ENCODE peak calls at places on chromosomes 7 and 10, in five cellular contexts. One of them, this sample, is unnamed.

GRCh38 chr10:116748041-116748440 is 5.7 kb upstream of the HSPA12A start:
- DNase-seq in IMR-90: peak
- DNase-seq in H1: no peak
- DNase-seq in trophoblast cell: peak
- DNase-seq in mesenchymal stem cell: peak
- DNase-seq in this sample: no peak

GRCh38 chr10:91220954-91221696 is 662 bp downstream of the PCGF5 start:
- DNase-seq in IMR-90: peak
- DNase-seq in H1: no peak
- DNase-seq in trophoblast cell: peak
- DNase-seq in mesenchymal stem cell: peak
- DNase-seq in this sample: no peak

GRCh38 chr10:98416589-98416988 is 1.6 kb upstream of the PYROXD2 start:
- DNase-seq in IMR-90: no peak
- DNase-seq in H1: no peak
- DNase-seq in trophoblast cell: no peak
- DNase-seq in mesenchymal stem cell: no peak
- DNase-seq in this sample: no peak

GRCh38 chr10:126458453-126458852 is 70.2 kb upstream of the ADAM12 start:
- DNase-seq in IMR-90: peak
- DNase-seq in H1: no peak
- DNase-seq in trophoblast cell: no peak
- DNase-seq in mesenchymal stem cell: peak
- DNase-seq in this sample: no peak

GRCh38 chr10:128035557-128035973 is 90.7 kb downstream of the MKI67 start:
- DNase-seq in IMR-90: no peak
- DNase-seq in H1: peak
- DNase-seq in trophoblast cell: peak
- DNase-seq in mesenchymal stem cell: peak
- DNase-seq in this sample: peak

GRCh38 chr7:112495156-112495788 is 14.5 kb downstream of the LSMEM1 start:
- DNase-seq in IMR-90: no peak
- DNase-seq in H1: no peak
- DNase-seq in trophoblast cell: no peak
- DNase-seq in mesenchymal stem cell: no peak
- DNase-seq in this sample: no peak

GRCh38 chr10:104260775-104261115 is 6.1 kb downstream of the GSTO1 start:
- DNase-seq in IMR-90: peak
- DNase-seq in H1: no peak
- DNase-seq in trophoblast cell: peak
- DNase-seq in mesenchymal stem cell: peak
- DNase-seq in this sample: no peak

GRCh38 chr7:44415047-44415446 is 75.4 kb downstream of the NUDCD3 start:
- DNase-seq in IMR-90: peak
- DNase-seq in H1: no peak
- DNase-seq in trophoblast cell: peak
- DNase-seq in mesenchymal stem cell: no peak
- DNase-seq in this sample: no peak

GRCh38 chr10:30719832-30720231 is 90.3 kb upstream of the LYZL2 start:
- DNase-seq in IMR-90: no peak
- DNase-seq in H1: no peak
- DNase-seq in trophoblast cell: peak
- DNase-seq in mesenchymal stem cell: no peak
- DNase-seq in this sample: no peak

GRCh38 chr7:35971133-35971995 is 170.5 kb downstream of the SEPTIN7 start:
- DNase-seq in IMR-90: no peak
- DNase-seq in H1: no peak
- DNase-seq in trophoblast cell: peak
- DNase-seq in mesenchymal stem cell: no peak
- DNase-seq in this sample: no peak

GRCh38 chr7:7944619-7945282 is 23.8 kb upstream of the GLCCI1 start:
- DNase-seq in IMR-90: no peak
- DNase-seq in H1: no peak
- DNase-seq in trophoblast cell: no peak
- DNase-seq in mesenchymal stem cell: no peak
- DNase-seq in this sample: no peak

GRCh38 chr7:38932509-38933168 is 23.6 kb upstream of the VPS41 start:
- DNase-seq in IMR-90: peak
- DNase-seq in H1: peak
- DNase-seq in trophoblast cell: peak
- DNase-seq in mesenchymal stem cell: peak
- DNase-seq in this sample: peak

GRCh38 chr7:28685660-28686417 is 272.3 kb downstream of the TRIL start:
- DNase-seq in IMR-90: peak
- DNase-seq in H1: peak
- DNase-seq in trophoblast cell: peak
- DNase-seq in mesenchymal stem cell: peak
- DNase-seq in this sample: peak

GRCh38 chr7:137944168-137944567 is 57.7 kb downstream of the CREB3L2 start:
- DNase-seq in IMR-90: peak
- DNase-seq in H1: no peak
- DNase-seq in trophoblast cell: peak
- DNase-seq in mesenchymal stem cell: peak
- DNase-seq in this sample: no peak

GRCh38 chr7:100407285-100408180 is 21.0 kb downstream of the ZCWPW1 start:
- DNase-seq in IMR-90: peak
- DNase-seq in H1: no peak
- DNase-seq in trophoblast cell: peak
- DNase-seq in mesenchymal stem cell: peak
- DNase-seq in this sample: peak

GRCh38 chr7:93799750-93800357 is 90.7 kb downstream of the TFPI2 start:
- DNase-seq in IMR-90: peak
- DNase-seq in H1: no peak
- DNase-seq in trophoblast cell: peak
- DNase-seq in mesenchymal stem cell: peak
- DNase-seq in this sample: peak

GRCh38 chr10:17060289-17060688 is 69.3 kb downstream of the CUBN start:
- DNase-seq in IMR-90: no peak
- DNase-seq in H1: no peak
- DNase-seq in trophoblast cell: no peak
- DNase-seq in mesenchymal stem cell: no peak
- DNase-seq in this sample: no peak

GRCh38 chr10:76779163-76779820 is 858.3 kb downstream of the KCNMA1 start:
- DNase-seq in IMR-90: peak
- DNase-seq in H1: peak
- DNase-seq in trophoblast cell: no peak
- DNase-seq in mesenchymal stem cell: peak
- DNase-seq in this sample: peak

GRCh38 chr7:141045842-141046630 is 27.8 kb upstream of the TMEM178B start:
- DNase-seq in IMR-90: peak
- DNase-seq in H1: no peak
- DNase-seq in trophoblast cell: peak
- DNase-seq in mesenchymal stem cell: peak
- DNase-seq in this sample: no peak

GRCh38 chr7:140923358-140924006 is 1.2 kb downstream of the BRAF start:
- DNase-seq in IMR-90: no peak
- DNase-seq in H1: no peak
- DNase-seq in trophoblast cell: peak
- DNase-seq in mesenchymal stem cell: peak
- DNase-seq in this sample: peak

GRCh38 chr10:100100651-100101525 is 19.2 kb upstream of the CPN1 start:
- DNase-seq in IMR-90: peak
- DNase-seq in H1: no peak
- DNase-seq in trophoblast cell: peak
- DNase-seq in mesenchymal stem cell: peak
- DNase-seq in this sample: no peak

GRCh38 chr7:4733936-4734528 is 41.4 kb upstream of the AP5Z1 start:
- DNase-seq in IMR-90: no peak
- DNase-seq in H1: no peak
- DNase-seq in trophoblast cell: no peak
- DNase-seq in mesenchymal stem cell: no peak
- DNase-seq in this sample: no peak

GRCh38 chr10:12420530-12421117 is 71.3 kb downstream of the CAMK1D start:
- DNase-seq in IMR-90: no peak
- DNase-seq in H1: no peak
- DNase-seq in trophoblast cell: no peak
- DNase-seq in mesenchymal stem cell: no peak
- DNase-seq in this sample: no peak

GRCh38 chr7:132394283-132395003 is 181.8 kb downstream of the PLXNA4 start:
- DNase-seq in IMR-90: no peak
- DNase-seq in H1: no peak
- DNase-seq in trophoblast cell: peak
- DNase-seq in mesenchymal stem cell: no peak
- DNase-seq in this sample: no peak

GRCh38 chr10:11411926-11412545 is 199.4 kb downstream of the USP6NL start:
- DNase-seq in IMR-90: no peak
- DNase-seq in H1: no peak
- DNase-seq in trophoblast cell: no peak
- DNase-seq in mesenchymal stem cell: no peak
- DNase-seq in this sample: no peak

GRCh38 chr10:8229153-8229552 is 174.7 kb downstream of the GATA3 start:
- DNase-seq in IMR-90: no peak
- DNase-seq in H1: no peak
- DNase-seq in trophoblast cell: no peak
- DNase-seq in mesenchymal stem cell: no peak
- DNase-seq in this sample: no peak

GRCh38 chr7:12647364-12648219 is 39.8 kb upstream of the ARL4A start:
- DNase-seq in IMR-90: peak
- DNase-seq in H1: no peak
- DNase-seq in trophoblast cell: peak
- DNase-seq in mesenchymal stem cell: peak
- DNase-seq in this sample: no peak

GRCh38 chr10:12949248-12949647 is 52.3 kb downstream of the CCDC3 start:
- DNase-seq in IMR-90: no peak
- DNase-seq in H1: no peak
- DNase-seq in trophoblast cell: no peak
- DNase-seq in mesenchymal stem cell: no peak
- DNase-seq in this sample: no peak

GRCh38 chr7:43954524-43955228 is 28.4 kb downstream of the UBE2D4 start:
- DNase-seq in IMR-90: peak
- DNase-seq in H1: peak
- DNase-seq in trophoblast cell: peak
- DNase-seq in mesenchymal stem cell: peak
- DNase-seq in this sample: no peak

GRCh38 chr10:122157451-122157850 is 113.6 kb upstream of the BTBD16 start:
- DNase-seq in IMR-90: peak
- DNase-seq in H1: no peak
- DNase-seq in trophoblast cell: no peak
- DNase-seq in mesenchymal stem cell: no peak
- DNase-seq in this sample: no peak

GRCh38 chr10:127919418-127920191 is 12.7 kb downstream of the PTPRE start:
- DNase-seq in IMR-90: peak
- DNase-seq in H1: no peak
- DNase-seq in trophoblast cell: no peak
- DNase-seq in mesenchymal stem cell: peak
- DNase-seq in this sample: no peak

GRCh38 chr10:123943307-123943706 is 51.7 kb upstream of the CPXM2 start:
- DNase-seq in IMR-90: no peak
- DNase-seq in H1: no peak
- DNase-seq in trophoblast cell: no peak
- DNase-seq in mesenchymal stem cell: no peak
- DNase-seq in this sample: no peak

GRCh38 chr10:78205457-78205856 is 171.8 kb downstream of the RPS24 start:
- DNase-seq in IMR-90: no peak
- DNase-seq in H1: no peak
- DNase-seq in trophoblast cell: no peak
- DNase-seq in mesenchymal stem cell: no peak
- DNase-seq in this sample: no peak
- H4K91ac ChIP-seq in IMR-90: no peak
- H4K91ac ChIP-seq in H1: no peak
- H4K91ac ChIP-seq in trophoblast cell: no peak
- H4K91ac ChIP-seq in mesenchymal stem cell: no peak
- H4K91ac ChIP-seq in this sample: no peak

GRCh38 chr10:50375745-50376144 is 124.4 kb upstream of the ASAH2 start:
- DNase-seq in IMR-90: no peak
- DNase-seq in H1: no peak
- DNase-seq in trophoblast cell: no peak
- DNase-seq in mesenchymal stem cell: no peak
- DNase-seq in this sample: no peak
- H3K4me3 ChIP-seq in IMR-90: no peak
- H3K4me3 ChIP-seq in H1: no peak
- H3K4me3 ChIP-seq in trophoblast cell: no peak
- H3K4me3 ChIP-seq in mesenchymal stem cell: no peak
- H3K4me3 ChIP-seq in this sample: no peak

DNA sequence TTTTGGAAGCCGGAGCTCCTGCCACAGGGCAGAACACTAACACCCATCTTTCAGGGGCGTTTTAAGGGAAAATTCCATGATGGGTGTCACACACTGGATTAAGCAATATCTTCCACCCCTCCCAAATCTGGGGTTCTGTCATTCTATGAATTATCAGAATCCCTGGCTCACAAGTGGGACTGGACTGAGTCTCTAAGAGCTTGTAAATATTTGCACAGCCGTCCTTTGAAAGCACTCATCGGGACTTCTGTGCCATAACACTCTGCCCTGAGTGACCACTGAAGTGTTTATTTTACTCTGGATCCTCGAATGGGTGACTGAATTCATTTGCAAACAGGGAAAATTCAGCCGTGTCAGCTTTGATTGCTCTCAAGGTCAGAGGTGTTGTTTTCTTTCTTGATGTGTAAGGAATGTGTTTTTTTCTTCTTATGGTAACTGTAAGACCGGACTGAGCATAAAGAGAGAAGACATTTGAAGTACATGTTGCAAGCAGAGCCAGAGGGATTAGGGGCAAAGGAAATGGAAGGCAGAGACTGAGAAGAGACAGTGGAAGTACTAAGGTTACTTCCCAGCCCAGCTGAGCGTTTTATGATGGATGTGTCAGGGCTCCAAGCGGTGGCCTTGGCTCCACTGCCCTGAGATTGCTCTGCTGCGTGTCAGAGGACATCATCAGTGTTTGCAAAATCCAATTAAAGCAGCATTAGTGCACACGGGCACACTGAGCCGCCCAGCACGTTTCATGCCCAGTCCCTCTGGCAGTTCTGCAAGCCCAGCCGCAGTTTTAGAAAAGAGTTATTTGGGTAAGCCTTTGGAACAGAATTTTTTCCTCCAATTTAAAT is 17.7 kb upstream of the GTPBP4 start:
- DNase-seq in IMR-90: no peak
- DNase-seq in H1: no peak
- DNase-seq in trophoblast cell: no peak
- DNase-seq in mesenchymal stem cell: peak
- DNase-seq in this sample: no peak
- H2AFZ ChIP-seq in IMR-90: peak
- H2AFZ ChIP-seq in H1: no peak
- H2AFZ ChIP-seq in trophoblast cell: no peak
- H2AFZ ChIP-seq in mesenchymal stem cell: peak
- H2AFZ ChIP-seq in this sample: peak

DNA sequence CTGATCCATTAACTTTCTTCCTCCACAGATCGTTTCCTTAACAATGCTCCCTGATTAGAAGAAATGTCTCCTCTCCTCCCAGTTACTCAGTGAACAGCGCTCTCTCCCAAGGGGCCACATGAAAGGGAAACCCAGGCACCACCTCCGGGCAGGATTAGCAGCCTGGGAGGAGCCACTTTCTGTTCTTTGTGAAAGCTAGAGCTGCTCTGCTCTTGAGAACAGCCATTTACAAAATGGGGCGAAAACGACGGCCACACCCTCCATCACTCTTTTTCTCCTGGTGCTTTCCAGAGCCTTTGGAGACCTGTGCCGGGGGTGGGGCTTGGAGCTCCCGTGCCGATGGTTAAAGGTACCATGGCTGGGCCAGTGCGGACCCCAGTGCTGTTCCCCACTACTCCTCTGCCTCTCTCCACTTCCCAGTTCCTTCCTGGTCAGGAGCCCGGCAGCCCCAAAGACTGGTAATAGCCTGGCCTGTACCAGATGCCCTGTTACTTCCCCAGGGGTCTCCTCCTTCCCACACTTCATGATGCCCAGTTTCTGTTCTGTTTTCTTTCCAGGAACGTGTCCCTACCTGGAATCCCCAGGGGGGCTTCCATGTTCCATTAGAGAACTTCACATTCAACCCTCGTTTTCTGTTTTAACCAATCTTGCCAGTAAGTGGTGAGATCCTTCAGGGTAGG is 402.9 kb upstream of the GALNT17 start:
- DNase-seq in IMR-90: no peak
- DNase-seq in H1: peak
- DNase-seq in trophoblast cell: no peak
- DNase-seq in mesenchymal stem cell: no peak
- DNase-seq in this sample: peak
- H4K91ac ChIP-seq in IMR-90: no peak
- H4K91ac ChIP-seq in H1: no peak
- H4K91ac ChIP-seq in trophoblast cell: no peak
- H4K91ac ChIP-seq in mesenchymal stem cell: no peak
- H4K91ac ChIP-seq in this sample: no peak

This sample was measured in neuronal stem cell.